ENCODE peak calls at places on chromosomes 5 and 9, in four cellular contexts. K, J, I and H are unnamed samples.

GRCh38 chr5:67998709-67999251 is 216.8 kb upstream of the PIK3R1 start:
- DNase-seq in J (peak), I (no peak), K (no peak), H (peak)

GRCh38 chr5:168752012-168752411 is 172.8 kb upstream of the PANK3 start:
- DNase-seq in I (no peak), K (no peak), J (no peak), H (no peak)

GRCh38 chr5:122078116-122078865 is at the start of gene LOX:
- DNase-seq in K (no peak), J (peak), I (no peak), H (peak)

GRCh38 chr9:135555203-135555602 is 6.4 kb upstream of the PAEP start:
- DNase-seq in J (no peak), K (no peak), I (no peak), H (no peak)

GRCh38 chr9:83247732-83248131 is 184.8 kb upstream of the RASEF start:
- DNase-seq in K (no peak), I (no peak), J (no peak), H (no peak)

GRCh38 chr9:92666912-92667532 is 2.9 kb downstream of the IPPK start:
- DNase-seq in K (no peak), J (no peak), I (no peak), H (no peak)

GRCh38 chr5:142390303-142390840 is 65.6 kb upstream of the SPRY4 start:
- DNase-seq in K (no peak), I (no peak), J (no peak), H (no peak)

GRCh38 chr9:128420651-128421473 is at the start of gene CERCAM:
- DNase-seq in J (peak), K (peak), I (peak), H (peak)

GRCh38 chr5:147939431-147940114 is 33.2 kb upstream of the C5orf46 start:
- DNase-seq in I (no peak), J (no peak), K (no peak), H (no peak)

GRCh38 chr5:87541033-87541432 is 128.3 kb upstream of the CCNH start:
- DNase-seq in J (peak), K (no peak), I (no peak), H (peak)

GRCh38 chr9:137761793-137762192 is 115.8 kb upstream of the CACNA1B start:
- DNase-seq in J (no peak), K (no peak), I (no peak), H (no peak)

GRCh38 chr9:3828495-3828894 is 302.7 kb upstream of the RFX3 start:
- DNase-seq in K (no peak), J (no peak), I (no peak), H (no peak)

GRCh38 chr9:29241320-29241719 is 1668.0 kb upstream of the C9orf72 start:
- DNase-seq in I (no peak), K (no peak), J (no peak), H (no peak)

GRCh38 chr5:36300927-36301540 is 668 bp downstream of the RANBP3L start:
- DNase-seq in I (no peak), K (no peak), J (no peak), H (no peak)

GRCh38 chr5:159441441-159441840 is 111.2 kb upstream of the IL12B start:
- DNase-seq in K (no peak), I (peak), J (peak), H (peak)

GRCh38 chr5:73061593-73061992 is 58.8 kb upstream of the TMEM171 start:
- DNase-seq in I (no peak), J (no peak), K (no peak), H (no peak)

GRCh38 chr5:119273391-119273839 is 82.4 kb upstream of the TNFAIP8 start:
- DNase-seq in J (no peak), K (no peak), I (peak), H (peak)

GRCh38 chr9:69130456-69131441 is 43.3 kb upstream of the TJP2 start:
- DNase-seq in J (no peak), I (no peak), K (no peak), H (no peak)

GRCh38 chr5:139961435-139962157 is 81.5 kb downstream of the NRG2 start:
- DNase-seq in J (no peak), I (no peak), K (peak), H (no peak)

GRCh38 chr5:6733411-6734242 is 20.4 kb downstream of the TENT4A start:
- DNase-seq in K (no peak), I (no peak), J (no peak), H (no peak)
- H3K4me3 ChIP-seq in K (no peak), I (no peak), J (no peak), H (no peak)

GRCh38 chr9:81683704-81684103 is 5.6 kb downstream of the TLE1 start:
- DNase-seq in J (no peak), K (no peak), I (no peak), H (no peak)
- H3K4me3 ChIP-seq in J (no peak), K (no peak), I (no peak), H (no peak)

DNA sequence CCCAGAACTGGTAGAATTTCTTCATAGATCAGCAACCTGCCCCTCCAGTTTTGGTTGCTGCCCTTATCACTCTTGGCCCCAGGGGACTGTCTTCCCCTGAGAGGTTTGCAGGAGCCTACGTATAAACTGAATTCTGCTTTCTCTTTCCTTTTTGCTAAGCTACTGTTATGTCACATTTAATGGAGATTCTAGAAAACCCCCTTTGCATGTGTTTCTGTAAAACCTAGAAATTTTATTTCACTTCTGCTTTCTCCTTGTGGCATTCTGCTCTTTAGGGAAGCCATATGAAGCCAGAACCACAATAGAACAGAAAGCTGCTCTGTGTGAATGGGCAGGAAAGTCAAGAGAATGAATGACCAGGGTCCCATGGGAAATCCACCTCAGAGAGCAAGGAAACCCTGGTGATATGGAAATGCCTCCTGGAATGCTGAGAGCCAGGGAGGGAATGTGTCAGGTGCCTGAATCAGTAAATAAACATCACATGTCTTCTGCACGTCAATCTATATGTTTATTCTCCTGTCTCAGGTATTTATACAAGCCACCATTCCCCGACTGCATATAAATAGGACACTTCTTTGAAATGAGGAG is 3.4 kb downstream of the IFNA2 start:
- DNase-seq in I (peak), K (peak), J (no peak), H (no peak)
- H3K4me3 ChIP-seq in I (no peak), K (peak), J (no peak), H (no peak)

GRCh38 chr5:154608531-154609011 is 130.5 kb upstream of the HAND1 start:
- DNase-seq in I (no peak), J (no peak), K (no peak), H (no peak)

GRCh38 chr5:154611341-154611767 is 133.3 kb upstream of the HAND1 start:
- DNase-seq in J (no peak), K (peak), I (no peak), H (no peak)

GRCh38 chr5:154612666-154613065 is 134.6 kb upstream of the HAND1 start:
- DNase-seq in J (no peak), K (no peak), I (no peak), H (no peak)

GRCh38 chr5:154607746-154608145 is 129.7 kb upstream of the HAND1 start:
- DNase-seq in K (no peak), J (no peak), I (no peak), H (no peak)

DNA sequence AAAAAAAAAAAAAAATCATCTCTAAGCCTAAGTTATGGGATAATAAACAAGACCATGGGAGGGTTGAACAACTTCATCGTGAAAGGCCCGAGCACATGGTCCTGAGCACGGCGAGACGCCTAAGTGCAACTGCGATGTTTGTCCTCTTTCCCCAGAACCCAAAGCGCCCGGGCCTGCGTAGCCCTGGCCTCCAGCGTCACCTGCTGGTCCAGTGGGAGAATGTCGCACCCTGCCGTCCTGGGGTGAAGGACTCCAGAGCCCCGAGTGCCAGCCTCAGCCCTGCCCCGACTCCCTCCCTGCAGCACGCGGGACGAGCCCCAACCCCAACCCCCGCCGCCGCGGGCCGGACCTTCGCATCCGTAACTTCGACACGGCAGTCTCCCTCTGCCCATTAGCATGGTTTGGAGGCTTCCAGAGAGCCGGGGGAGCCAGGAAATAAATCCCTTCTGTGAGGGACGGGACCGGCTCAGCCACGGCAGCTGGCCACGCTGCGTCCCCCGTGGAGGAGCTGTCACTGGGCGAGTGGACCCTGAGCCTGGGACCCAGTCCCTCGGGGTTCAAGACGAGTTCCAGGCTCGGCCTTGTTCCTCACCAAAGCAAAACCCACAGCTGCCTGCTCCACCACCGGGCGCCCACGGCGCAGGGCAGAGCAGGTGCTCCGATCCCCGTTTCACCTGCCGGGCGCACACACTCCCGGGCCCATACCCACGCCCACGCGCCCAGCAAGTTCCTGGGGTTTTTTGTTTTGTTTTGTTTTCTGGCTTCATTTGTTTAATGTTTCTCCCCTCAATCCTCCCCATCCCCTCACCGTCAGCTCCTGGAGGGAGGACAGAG is 132.5 kb upstream of the HAND1 start:
- DNase-seq in J (peak), I (peak), K (peak), H (peak)
- H3K4me3 ChIP-seq in J (no peak), I (no peak), K (peak), H (peak)

GRCh38 chr9:72278959-72279358 is 86.0 kb downstream of the ZFAND5 start:
- DNase-seq in K (no peak), J (no peak), I (no peak), H (no peak)
- H3K4me3 ChIP-seq in K (no peak), J (no peak), I (no peak), H (no peak)

GRCh38 chr5:56840597-56840996 is 25.2 kb downstream of the MAP3K1 start:
- DNase-seq in J (no peak), I (no peak), K (no peak), H (no peak)

GRCh38 chr5:56837956-56838355 is 22.6 kb downstream of the MAP3K1 start:
- DNase-seq in J (no peak), I (no peak), K (no peak), H (no peak)

GRCh38 chr5:56838409-56839039 is 23.2 kb downstream of the MAP3K1 start:
- DNase-seq in K (peak), I (peak), J (no peak), H (no peak)

GRCh38 chr5:56837386-56837785 is 22.0 kb downstream of the MAP3K1 start:
- DNase-seq in I (no peak), K (no peak), J (no peak), H (no peak)

DNA sequence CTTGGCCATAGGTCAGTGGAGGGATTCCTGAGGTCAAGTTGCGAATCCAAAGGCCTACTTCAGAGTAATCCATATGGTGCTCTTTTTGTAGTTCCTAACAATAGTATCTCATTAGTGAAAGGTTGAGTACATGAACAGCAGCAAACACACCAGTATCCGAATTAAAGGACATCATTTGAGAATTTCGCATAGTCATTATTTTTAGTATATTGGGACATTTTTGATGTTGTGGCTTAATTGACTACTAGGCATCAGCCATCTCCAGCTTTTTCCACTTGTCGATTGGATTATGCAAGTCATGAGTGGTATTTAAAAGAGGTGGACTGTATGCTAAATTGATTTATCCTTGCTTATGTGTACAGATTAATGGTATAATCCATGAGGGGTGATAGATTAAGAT is 23.7 kb downstream of the MAP3K1 start:
- DNase-seq in K (no peak), J (no peak), I (no peak), H (no peak)
- H3K4me3 ChIP-seq in K (no peak), J (no peak), I (no peak), H (no peak)